ENCODE peak calls at places on chromosome 16, in seven cellular contexts. One of them, this sample, is unnamed.

GRCh38 chr16:23711785-23712184 is 1.2 kb downstream of the ERN2 start:
- DNase-seq in GM23338: no peak
- DNase-seq in IMR-90: no peak
- DNase-seq in osteoblast: no peak
- DNase-seq in aorta: no peak
- DNase-seq in CD8-positive, alpha-beta memory T cell: no peak
- DNase-seq in H1: no peak
- DNase-seq in this sample: no peak

GRCh38 chr16:87017388-87018012 is 299.7 kb downstream of the C16orf95 start:
- DNase-seq in GM23338: peak; percentile 62
- DNase-seq in IMR-90: peak; percentile 88
- DNase-seq in osteoblast: peak; percentile 95
- DNase-seq in aorta: peak; percentile 45
- DNase-seq in CD8-positive, alpha-beta memory T cell: no peak
- DNase-seq in H1: no peak
- DNase-seq in this sample: no peak

GRCh38 chr16:82995927-82996441 is 369.2 kb downstream of the CDH13 start:
- DNase-seq in GM23338: no peak
- DNase-seq in IMR-90: peak; percentile 88
- DNase-seq in osteoblast: peak; percentile 75
- DNase-seq in aorta: no peak
- DNase-seq in CD8-positive, alpha-beta memory T cell: no peak
- DNase-seq in H1: no peak
- DNase-seq in this sample: no peak

GRCh38 chr16:9630119-9630518 is 538.7 kb downstream of the HAPSTR1 start:
- DNase-seq in GM23338: no peak
- DNase-seq in IMR-90: no peak
- DNase-seq in osteoblast: no peak
- DNase-seq in aorta: no peak
- DNase-seq in CD8-positive, alpha-beta memory T cell: no peak
- DNase-seq in H1: no peak
- DNase-seq in this sample: no peak

GRCh38 chr16:48963306-48963705 is 318.3 kb downstream of the CBLN1 start:
- DNase-seq in GM23338: no peak
- DNase-seq in IMR-90: peak; percentile 53
- DNase-seq in osteoblast: no peak
- DNase-seq in aorta: no peak
- DNase-seq in CD8-positive, alpha-beta memory T cell: no peak
- DNase-seq in H1: no peak
- DNase-seq in this sample: no peak

GRCh38 chr16:3059041-3059722 is 6.3 kb upstream of the IL32 start:
- DNase-seq in GM23338: peak; percentile 95
- DNase-seq in IMR-90: peak; percentile 81
- DNase-seq in osteoblast: peak; percentile 100
- DNase-seq in aorta: peak; percentile 95
- DNase-seq in CD8-positive, alpha-beta memory T cell: peak; percentile 83
- DNase-seq in H1: peak; percentile 96
- DNase-seq in this sample: peak; percentile 82

GRCh38 chr16:86751081-86752030 is 173.0 kb downstream of the FOXL1 start:
- DNase-seq in GM23338: no peak
- DNase-seq in IMR-90: peak; percentile 87
- DNase-seq in osteoblast: peak; percentile 93
- DNase-seq in aorta: peak; percentile 55
- DNase-seq in CD8-positive, alpha-beta memory T cell: no peak
- DNase-seq in H1: no peak
- DNase-seq in this sample: no peak

GRCh38 chr16:13866073-13866472 is 53.9 kb upstream of the ERCC4 start:
- DNase-seq in GM23338: peak; percentile 94
- DNase-seq in IMR-90: peak; percentile 73
- DNase-seq in osteoblast: peak; percentile 82
- DNase-seq in aorta: peak; percentile 65
- DNase-seq in CD8-positive, alpha-beta memory T cell: no peak
- DNase-seq in H1: peak; percentile 82
- DNase-seq in this sample: peak; percentile 55

GRCh38 chr16:4661661-4662060 is 31.7 kb upstream of the NUDT16L1 start:
- DNase-seq in GM23338: no peak
- DNase-seq in IMR-90: no peak
- DNase-seq in osteoblast: peak; percentile 85
- DNase-seq in aorta: no peak
- DNase-seq in CD8-positive, alpha-beta memory T cell: no peak
- DNase-seq in H1: no peak
- DNase-seq in this sample: no peak

GRCh38 chr16:684067-684794 is at the start of gene JMJD8:
- DNase-seq in GM23338: peak; percentile 97
- DNase-seq in IMR-90: peak; percentile 92
- DNase-seq in osteoblast: peak; percentile 100
- DNase-seq in aorta: peak; percentile 99
- DNase-seq in CD8-positive, alpha-beta memory T cell: peak; percentile 95
- DNase-seq in H1: peak; percentile 98
- DNase-seq in this sample: no peak

GRCh38 chr16:4293181-4293716 is 20.4 kb upstream of the TFAP4 start:
- DNase-seq in GM23338: peak; percentile 30
- DNase-seq in IMR-90: no peak
- DNase-seq in osteoblast: peak; percentile 26
- DNase-seq in aorta: no peak
- DNase-seq in CD8-positive, alpha-beta memory T cell: no peak
- DNase-seq in H1: no peak
- DNase-seq in this sample: no peak

GRCh38 chr16:64153718-64154117 is 968.1 kb downstream of the CDH11 start:
- DNase-seq in GM23338: no peak
- DNase-seq in IMR-90: peak; percentile 22
- DNase-seq in osteoblast: no peak
- DNase-seq in aorta: no peak
- DNase-seq in CD8-positive, alpha-beta memory T cell: no peak
- DNase-seq in H1: no peak
- DNase-seq in this sample: no peak

GRCh38 chr16:29765167-29766032 is 12.7 kb upstream of the ZG16 start:
- DNase-seq in GM23338: no peak
- DNase-seq in IMR-90: no peak
- DNase-seq in osteoblast: peak; percentile 32
- DNase-seq in aorta: no peak
- DNase-seq in CD8-positive, alpha-beta memory T cell: no peak
- DNase-seq in H1: no peak
- DNase-seq in this sample: no peak

GRCh38 chr16:4015275-4015990 is 100.8 kb downstream of the ADCY9 start:
- DNase-seq in GM23338: no peak
- DNase-seq in IMR-90: no peak
- DNase-seq in osteoblast: no peak
- DNase-seq in aorta: no peak
- DNase-seq in CD8-positive, alpha-beta memory T cell: no peak
- DNase-seq in H1: no peak
- DNase-seq in this sample: no peak

GRCh38 chr16:82011199-82011641 is at the start of gene SDR42E1:
- DNase-seq in GM23338: peak; percentile 13
- DNase-seq in IMR-90: no peak
- DNase-seq in osteoblast: peak; percentile 62
- DNase-seq in aorta: peak; percentile 47
- DNase-seq in CD8-positive, alpha-beta memory T cell: peak; percentile 37
- DNase-seq in H1: no peak
- DNase-seq in this sample: no peak

GRCh38 chr16:918741-919657 is 51.8 kb downstream of the LMF1 start:
- DNase-seq in GM23338: no peak
- DNase-seq in IMR-90: no peak
- DNase-seq in osteoblast: no peak
- DNase-seq in aorta: peak; percentile 36
- DNase-seq in CD8-positive, alpha-beta memory T cell: no peak
- DNase-seq in H1: no peak
- DNase-seq in this sample: no peak

GRCh38 chr16:88309905-88310259 is 72.9 kb upstream of the ZNF469 start:
- DNase-seq in GM23338: no peak
- DNase-seq in IMR-90: no peak
- DNase-seq in osteoblast: peak; percentile 55
- DNase-seq in aorta: no peak
- DNase-seq in CD8-positive, alpha-beta memory T cell: no peak
- DNase-seq in H1: no peak
- DNase-seq in this sample: no peak

GRCh38 chr16:71904239-71904638 is 8.9 kb downstream of the IST1 start:
- DNase-seq in GM23338: no peak
- DNase-seq in IMR-90: no peak
- DNase-seq in osteoblast: no peak
- DNase-seq in aorta: no peak
- DNase-seq in CD8-positive, alpha-beta memory T cell: no peak
- DNase-seq in H1: no peak
- DNase-seq in this sample: no peak

GRCh38 chr16:89691986-89692569 is 5.6 kb downstream of the CDK10 start:
- DNase-seq in GM23338: no peak
- DNase-seq in IMR-90: no peak
- DNase-seq in osteoblast: peak; percentile 69
- DNase-seq in aorta: no peak
- DNase-seq in CD8-positive, alpha-beta memory T cell: no peak
- DNase-seq in H1: no peak
- DNase-seq in this sample: no peak

GRCh38 chr16:89691231-89691985 is 4.9 kb downstream of the CDK10 start:
- DNase-seq in GM23338: no peak
- DNase-seq in IMR-90: no peak
- DNase-seq in osteoblast: peak; percentile 25
- DNase-seq in aorta: no peak
- DNase-seq in CD8-positive, alpha-beta memory T cell: no peak
- DNase-seq in H1: no peak
- DNase-seq in this sample: no peak

GRCh38 chr16:89695086-89695874 is 6.2 kb downstream of the SPATA2L start:
- DNase-seq in GM23338: no peak
- DNase-seq in IMR-90: no peak
- DNase-seq in osteoblast: peak; percentile 90
- DNase-seq in aorta: no peak
- DNase-seq in CD8-positive, alpha-beta memory T cell: no peak
- DNase-seq in H1: no peak
- DNase-seq in this sample: no peak

GRCh38 chr16:89693931-89694783 is 7.3 kb downstream of the SPATA2L start:
- DNase-seq in GM23338: no peak
- DNase-seq in IMR-90: no peak
- DNase-seq in osteoblast: peak; percentile 70
- DNase-seq in aorta: no peak
- DNase-seq in CD8-positive, alpha-beta memory T cell: no peak
- DNase-seq in H1: no peak
- DNase-seq in this sample: no peak

DNA sequence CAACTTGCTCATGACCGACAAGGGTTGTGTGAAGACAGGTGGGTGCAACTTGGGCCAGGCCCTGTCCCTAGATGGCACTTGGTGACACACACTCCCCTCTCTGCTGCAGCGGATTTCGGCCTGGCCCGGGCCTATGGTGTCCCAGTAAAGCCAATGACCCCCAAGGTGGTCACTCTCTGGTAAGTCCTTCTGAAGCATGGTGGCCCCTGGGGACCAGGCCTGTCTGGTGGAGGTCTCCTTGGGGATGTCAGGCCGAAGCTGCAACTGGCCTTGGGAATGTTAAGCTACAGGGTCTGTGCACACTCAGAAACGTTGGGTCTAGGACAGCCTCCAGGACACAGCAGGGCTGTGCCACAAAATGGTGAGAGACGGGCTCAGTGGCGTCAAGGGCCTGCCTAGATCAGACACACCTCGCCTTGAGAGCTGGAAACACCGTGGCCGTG is 6.8 kb downstream of the CDK10 start:
- DNase-seq in GM23338: no peak
- DNase-seq in IMR-90: no peak
- DNase-seq in osteoblast: peak; percentile 82
- DNase-seq in aorta: no peak
- DNase-seq in CD8-positive, alpha-beta memory T cell: no peak
- DNase-seq in H1: no peak
- DNase-seq in this sample: no peak
- H3K36me3 ChIP-seq in GM23338: peaks cover 2% of the 10 kb centered on the region
- H3K36me3 ChIP-seq in IMR-90: peaks cover 56% of the 10 kb centered on the region
- H3K36me3 ChIP-seq in osteoblast: peaks cover 45% of the 10 kb centered on the region
- H3K36me3 ChIP-seq in aorta: no peaks in the 10 kb centered on the region
- H3K36me3 ChIP-seq in CD8-positive, alpha-beta memory T cell: peaks cover 15% of the 10 kb centered on the region
- H3K36me3 ChIP-seq in H1: peaks cover 20% of the 10 kb centered on the region
- H3K36me3 ChIP-seq in this sample: peaks cover 48% of the 10 kb centered on the region

GRCh38 chr16:84829168-84829965 is 9.6 kb downstream of the CRISPLD2 start:
- DNase-seq in GM23338: no peak
- DNase-seq in IMR-90: peak; percentile 93
- DNase-seq in osteoblast: peak; percentile 93
- DNase-seq in aorta: no peak
- DNase-seq in CD8-positive, alpha-beta memory T cell: no peak
- DNase-seq in H1: no peak
- DNase-seq in this sample: no peak

GRCh38 chr16:84828322-84828721 is 8.5 kb downstream of the CRISPLD2 start:
- DNase-seq in GM23338: no peak
- DNase-seq in IMR-90: no peak
- DNase-seq in osteoblast: peak; percentile 30
- DNase-seq in aorta: no peak
- DNase-seq in CD8-positive, alpha-beta memory T cell: no peak
- DNase-seq in H1: no peak
- DNase-seq in this sample: no peak

GRCh38 chr16:84827131-84827574 is 7.4 kb downstream of the CRISPLD2 start:
- DNase-seq in GM23338: no peak
- DNase-seq in IMR-90: peak; percentile 52
- DNase-seq in osteoblast: peak; percentile 5
- DNase-seq in aorta: no peak
- DNase-seq in CD8-positive, alpha-beta memory T cell: no peak
- DNase-seq in H1: no peak
- DNase-seq in this sample: no peak

GRCh38 chr16:84826558-84826941 is 6.8 kb downstream of the CRISPLD2 start:
- DNase-seq in GM23338: no peak
- DNase-seq in IMR-90: peak; percentile 72
- DNase-seq in osteoblast: peak; percentile 38
- DNase-seq in aorta: no peak
- DNase-seq in CD8-positive, alpha-beta memory T cell: no peak
- DNase-seq in H1: no peak
- DNase-seq in this sample: no peak

DNA sequence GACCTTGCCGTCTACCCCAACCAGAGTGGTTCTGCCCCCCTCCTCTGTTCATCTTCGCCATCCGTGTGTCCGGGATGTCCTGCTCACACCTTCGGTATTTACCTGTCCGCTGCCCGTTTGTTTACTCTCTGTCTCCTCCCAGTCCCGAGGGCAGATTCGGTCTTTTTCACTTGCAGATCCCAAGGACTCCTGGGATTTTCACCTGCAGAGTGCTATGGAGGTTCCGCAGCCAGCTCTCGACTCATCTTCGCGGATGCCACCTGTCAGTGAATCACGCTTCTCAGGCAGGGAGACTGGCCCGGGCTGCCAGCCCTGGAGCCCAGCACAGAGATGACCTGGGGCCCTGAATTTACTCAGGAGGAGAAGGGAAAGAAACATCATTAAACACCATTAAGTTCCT is 8.1 kb downstream of the CRISPLD2 start:
- DNase-seq in GM23338: no peak
- DNase-seq in IMR-90: no peak
- DNase-seq in osteoblast: peak; percentile 48
- DNase-seq in aorta: no peak
- DNase-seq in CD8-positive, alpha-beta memory T cell: no peak
- DNase-seq in H1: no peak
- DNase-seq in this sample: no peak
- H3K27ac ChIP-seq in GM23338: no peak overlapping the region
- H3K27ac ChIP-seq in IMR-90: peak overlapping the region; percentile 13
- H3K27ac ChIP-seq in osteoblast: peak overlapping the region; percentile 40
- H3K27ac ChIP-seq in aorta: no peak overlapping the region
- H3K27ac ChIP-seq in CD8-positive, alpha-beta memory T cell: no peak overlapping the region
- H3K27ac ChIP-seq in H1: no peak overlapping the region
- H3K27ac ChIP-seq in this sample: no peak overlapping the region

GRCh38 chr16:22188595-22189442 is 17.3 kb upstream of the EEF2K start:
- DNase-seq in GM23338: peak; percentile 87
- DNase-seq in IMR-90: peak; percentile 95
- DNase-seq in osteoblast: peak; percentile 91
- DNase-seq in aorta: peak; percentile 79
- DNase-seq in CD8-positive, alpha-beta memory T cell: peak; percentile 44
- DNase-seq in H1: peak; percentile 61
- DNase-seq in this sample: no peak
- H3K4me3 ChIP-seq in GM23338: peak overlapping the region; percentile 85
- H3K4me3 ChIP-seq in IMR-90: no peak overlapping the region
- H3K4me3 ChIP-seq in osteoblast: no peak overlapping the region
- H3K4me3 ChIP-seq in aorta: no peak overlapping the region
- H3K4me3 ChIP-seq in CD8-positive, alpha-beta memory T cell: peak overlapping the region; percentile 51
- H3K4me3 ChIP-seq in H1: no peak overlapping the region
- H3K4me3 ChIP-seq in this sample: no peak overlapping the region

GRCh38 chr16:50316848-50317630 is 50.7 kb downstream of the ADCY7 start:
- DNase-seq in GM23338: no peak
- DNase-seq in IMR-90: no peak
- DNase-seq in osteoblast: no peak
- DNase-seq in aorta: no peak
- DNase-seq in CD8-positive, alpha-beta memory T cell: no peak
- DNase-seq in H1: no peak
- DNase-seq in this sample: no peak
- H3K36me3 ChIP-seq in GM23338: peaks cover 42% of the 10 kb centered on the region
- H3K36me3 ChIP-seq in IMR-90: peaks cover 47% of the 10 kb centered on the region
- H3K36me3 ChIP-seq in osteoblast: peaks cover 90% of the 10 kb centered on the region
- H3K36me3 ChIP-seq in aorta: peaks cover 7% of the 10 kb centered on the region
- H3K36me3 ChIP-seq in CD8-positive, alpha-beta memory T cell: peaks cover 70% of the 10 kb centered on the region
- H3K36me3 ChIP-seq in H1: peaks cover 78% of the 10 kb centered on the region
- H3K36me3 ChIP-seq in this sample: peaks cover 21% of the 10 kb centered on the region